ENCODE peak calls at places on chromosomes 7 and 10, in seven cellular contexts. One of them, this sample, is unnamed.

GRCh38 chr7:129782257-129783096 is 170.3 kb downstream of the UBE2H start:
- DNase-seq in activated CD4-positive, alpha-beta T cell treated with anti-CD3 and anti-CD28 coated beads, Interleukin-2, amount 50 U/mL, for 48 hours: no peak
- DNase-seq in NCI-H1436: no peak
- DNase-seq in M059J: no peak
- DNase-seq in D721Med: no peak
- DNase-seq in left cardiac atrium: no peak
- DNase-seq in AG10803: peak
- DNase-seq in this sample: no peak

GRCh38 chr10:125769175-125769574 is 6.4 kb downstream of the MMP21 start:
- DNase-seq in M059J: no peak
- DNase-seq in AG10803: no peak
- DNase-seq in D721Med: no peak
- DNase-seq in left cardiac atrium: no peak
- DNase-seq in NCI-H1436: no peak
- DNase-seq in activated CD4-positive, alpha-beta T cell treated with anti-CD3 and anti-CD28 coated beads, Interleukin-2, amount 50 U/mL, for 48 hours: no peak
- DNase-seq in this sample: no peak

GRCh38 chr7:91912500-91912899 is 28.2 kb upstream of the AKAP9 start:
- DNase-seq in D721Med: no peak
- DNase-seq in left cardiac atrium: no peak
- DNase-seq in M059J: peak
- DNase-seq in AG10803: peak
- DNase-seq in NCI-H1436: no peak
- DNase-seq in activated CD4-positive, alpha-beta T cell treated with anti-CD3 and anti-CD28 coated beads, Interleukin-2, amount 50 U/mL, for 48 hours: no peak
- DNase-seq in this sample: no peak

GRCh38 chr7:77415822-77416620 is at the start of gene GSAP:
- DNase-seq in D721Med: peak
- DNase-seq in AG10803: peak
- DNase-seq in NCI-H1436: peak
- DNase-seq in activated CD4-positive, alpha-beta T cell treated with anti-CD3 and anti-CD28 coated beads, Interleukin-2, amount 50 U/mL, for 48 hours: peak
- DNase-seq in left cardiac atrium: peak
- DNase-seq in M059J: peak
- DNase-seq in this sample: peak

GRCh38 chr10:89963446-89964102 is 262.2 kb downstream of the KIF20B start:
- DNase-seq in left cardiac atrium: no peak
- DNase-seq in NCI-H1436: no peak
- DNase-seq in M059J: peak
- DNase-seq in activated CD4-positive, alpha-beta T cell treated with anti-CD3 and anti-CD28 coated beads, Interleukin-2, amount 50 U/mL, for 48 hours: no peak
- DNase-seq in AG10803: no peak
- DNase-seq in D721Med: no peak
- DNase-seq in this sample: no peak

GRCh38 chr7:13933536-13933935 is 55.9 kb downstream of the ETV1 start:
- DNase-seq in left cardiac atrium: no peak
- DNase-seq in AG10803: no peak
- DNase-seq in NCI-H1436: no peak
- DNase-seq in M059J: no peak
- DNase-seq in activated CD4-positive, alpha-beta T cell treated with anti-CD3 and anti-CD28 coated beads, Interleukin-2, amount 50 U/mL, for 48 hours: no peak
- DNase-seq in D721Med: no peak
- DNase-seq in this sample: no peak

GRCh38 chr10:24988831-24989769 is 26.9 kb downstream of the ENKUR start:
- DNase-seq in NCI-H1436: no peak
- DNase-seq in D721Med: no peak
- DNase-seq in left cardiac atrium: peak
- DNase-seq in M059J: no peak
- DNase-seq in activated CD4-positive, alpha-beta T cell treated with anti-CD3 and anti-CD28 coated beads, Interleukin-2, amount 50 U/mL, for 48 hours: no peak
- DNase-seq in AG10803: no peak
- DNase-seq in this sample: no peak

GRCh38 chr10:1712944-1713671 is 24.2 kb downstream of the ADARB2 start:
- DNase-seq in NCI-H1436: no peak
- DNase-seq in M059J: no peak
- DNase-seq in activated CD4-positive, alpha-beta T cell treated with anti-CD3 and anti-CD28 coated beads, Interleukin-2, amount 50 U/mL, for 48 hours: no peak
- DNase-seq in left cardiac atrium: no peak
- DNase-seq in AG10803: no peak
- DNase-seq in D721Med: no peak
- DNase-seq in this sample: no peak

GRCh38 chr7:77958436-77958835 is 159.9 kb downstream of the PHTF2 start:
- DNase-seq in activated CD4-positive, alpha-beta T cell treated with anti-CD3 and anti-CD28 coated beads, Interleukin-2, amount 50 U/mL, for 48 hours: no peak
- DNase-seq in D721Med: no peak
- DNase-seq in AG10803: no peak
- DNase-seq in left cardiac atrium: no peak
- DNase-seq in NCI-H1436: no peak
- DNase-seq in M059J: no peak
- DNase-seq in this sample: no peak

GRCh38 chr10:133026726-133027395 is 60.9 kb upstream of the ADGRA1 start:
- DNase-seq in M059J: no peak
- DNase-seq in AG10803: no peak
- DNase-seq in NCI-H1436: no peak
- DNase-seq in activated CD4-positive, alpha-beta T cell treated with anti-CD3 and anti-CD28 coated beads, Interleukin-2, amount 50 U/mL, for 48 hours: no peak
- DNase-seq in D721Med: no peak
- DNase-seq in left cardiac atrium: no peak
- DNase-seq in this sample: no peak

GRCh38 chr10:49518982-49519578 is 19.8 kb downstream of the ERCC6 start:
- DNase-seq in activated CD4-positive, alpha-beta T cell treated with anti-CD3 and anti-CD28 coated beads, Interleukin-2, amount 50 U/mL, for 48 hours: no peak
- DNase-seq in M059J: peak
- DNase-seq in left cardiac atrium: no peak
- DNase-seq in AG10803: peak
- DNase-seq in D721Med: no peak
- DNase-seq in NCI-H1436: peak
- DNase-seq in this sample: peak

GRCh38 chr10:35040761-35041501 is 49.2 kb downstream of the CUL2 start:
- DNase-seq in D721Med: no peak
- DNase-seq in left cardiac atrium: no peak
- DNase-seq in AG10803: peak
- DNase-seq in M059J: peak
- DNase-seq in NCI-H1436: no peak
- DNase-seq in activated CD4-positive, alpha-beta T cell treated with anti-CD3 and anti-CD28 coated beads, Interleukin-2, amount 50 U/mL, for 48 hours: no peak
- DNase-seq in this sample: no peak

GRCh38 chr10:86321568-86321967 is 45.0 kb downstream of the GRID1 start:
- DNase-seq in left cardiac atrium: no peak
- DNase-seq in NCI-H1436: no peak
- DNase-seq in AG10803: no peak
- DNase-seq in M059J: no peak
- DNase-seq in D721Med: no peak
- DNase-seq in activated CD4-positive, alpha-beta T cell treated with anti-CD3 and anti-CD28 coated beads, Interleukin-2, amount 50 U/mL, for 48 hours: no peak
- DNase-seq in this sample: no peak